ENCODE peak calls at places on chromosomes 1 and 21, in nine cellular contexts. W is left ventricle myocardium inferior, D is mammary epithelial cell, G is astrocyte of the spinal cord, J is brain microvascular endothelial cell, B is HepG2, C is NB4, L is AG04450, U is fibroblast of pulmonary artery. R is an unnamed sample.

GRCh38 chr1:25197982-25198681 is 34.2 kb downstream of the SYF2 start:
- DNase-seq in B (peak; percentile 82), C (peak; percentile 80), J (no peak), U (peak; percentile 42), W (no peak), G (no peak), D (peak; percentile 60), L (no peak), R (no peak)

GRCh38 chr1:23514121-23514679 is 16.8 kb downstream of the E2F2 start:
- DNase-seq in J (no peak), B (no peak), L (no peak), G (no peak), U (no peak), D (no peak), C (no peak), W (no peak), R (no peak)

GRCh38 chr1:237005674-237006073 is 1.4 kb upstream of the MT1HL1 start:
- DNase-seq in D (no peak), U (no peak), C (no peak), J (no peak), G (no peak), B (no peak), W (no peak), L (no peak), R (no peak)

GRCh38 chr21:45862544-45863207 is 118.9 kb upstream of the COL6A1 start:
- DNase-seq in C (no peak), U (no peak), J (no peak), B (no peak), W (no peak), D (no peak), G (no peak), L (no peak), R (no peak)

GRCh38 chr1:235041201-235041600 is 87.4 kb downstream of the TOMM20 start:
- DNase-seq in U (no peak), J (no peak), C (peak; percentile 70), D (no peak), L (no peak), B (no peak), W (no peak), G (no peak), R (no peak)

GRCh38 chr1:184866991-184867788 is 107.1 kb downstream of the NIBAN1 start:
- DNase-seq in L (peak; percentile 81), W (no peak), C (peak; percentile 96), U (peak; percentile 98), B (no peak), J (peak; percentile 83), G (peak; percentile 98), D (peak; percentile 98), R (peak; percentile 47)

GRCh38 chr1:61079898-61080336 is 2.4 kb upstream of the NFIA start:
- DNase-seq in W (peak; percentile 85), J (peak; percentile 57), U (peak; percentile 95), G (peak; percentile 86), L (peak; percentile 34), D (peak; percentile 68), C (peak; percentile 78), B (peak; percentile 77), R (no peak)

GRCh38 chr1:42877380-42877779 is 31.0 kb downstream of the ZNF691 start:
- DNase-seq in W (no peak), L (no peak), U (no peak), B (no peak), D (no peak), C (no peak), G (no peak), J (no peak), R (no peak)

GRCh38 chr1:240658312-240658975 is 46.5 kb upstream of the GREM2 start:
- DNase-seq in C (no peak), B (no peak), L (peak; percentile 45), J (no peak), U (no peak), D (no peak), G (peak; percentile 32), W (no peak), R (no peak)

GRCh38 chr1:5125208-5125607 is 470.8 kb downstream of the AJAP1 start:
- DNase-seq in J (no peak), W (no peak), U (no peak), B (no peak), D (no peak), G (no peak), C (no peak), L (no peak), R (no peak)

GRCh38 chr1:5120559-5120958 is 466.1 kb downstream of the AJAP1 start:
- DNase-seq in J (no peak), D (no peak), C (no peak), U (no peak), W (no peak), G (no peak), L (no peak), B (no peak), R (no peak)

DNA sequence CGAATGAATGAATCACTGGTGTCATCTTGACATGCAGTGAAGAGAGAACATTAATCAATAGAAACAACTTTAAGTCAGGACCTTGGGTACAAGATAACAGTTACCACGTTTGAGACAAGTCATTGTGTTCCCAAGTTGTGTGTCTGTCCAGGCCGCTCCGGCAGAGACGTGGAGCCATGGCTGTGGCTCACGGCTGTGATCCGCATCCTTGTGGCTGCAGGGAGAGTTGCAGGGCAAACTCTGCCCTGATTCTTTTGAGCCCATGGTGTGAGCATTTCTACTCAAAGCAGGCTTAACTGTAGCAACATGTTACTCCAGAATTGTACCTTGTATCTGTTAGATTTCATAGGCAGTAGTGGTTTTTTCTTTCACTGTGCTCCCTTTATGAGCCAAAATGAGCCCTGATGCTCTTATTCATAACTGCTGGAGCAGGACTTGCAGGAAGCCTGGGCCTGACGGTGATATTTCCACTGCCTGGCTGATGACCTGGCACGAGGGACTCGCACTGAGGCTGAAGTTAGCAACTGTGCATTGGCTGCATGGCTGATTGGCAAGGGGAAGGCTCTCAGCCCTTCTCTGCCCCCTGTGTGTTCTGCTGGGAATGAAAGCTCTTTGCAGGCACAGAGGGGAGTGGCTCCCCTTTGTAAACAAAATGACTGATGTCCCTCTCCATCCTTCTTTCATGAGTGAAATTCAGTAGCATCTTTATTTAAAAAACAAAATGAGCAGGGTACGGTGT is 465.3 kb downstream of the AJAP1 start:
- DNase-seq in U (no peak), C (no peak), D (no peak), L (no peak), B (no peak), W (no peak), G (no peak), J (no peak), R (no peak)
- TF ChIP-seq CTCF in U (no peak), C (no peak), D (no peak), L (no peak), B (peak; percentile 17), W (no peak), G (no peak), J (no peak), R (no peak)

GRCh38 chr1:196059210-196059609 is 549.0 kb downstream of the KCNT2 start:
- DNase-seq in G (no peak), D (no peak), B (no peak), L (no peak), J (no peak), U (no peak), C (no peak), W (no peak), R (no peak)
- TF ChIP-seq CTCF in G (no peak), D (no peak), B (no peak), L (no peak), J (no peak), U (no peak), C (no peak), W (no peak), R (no peak)

DNA sequence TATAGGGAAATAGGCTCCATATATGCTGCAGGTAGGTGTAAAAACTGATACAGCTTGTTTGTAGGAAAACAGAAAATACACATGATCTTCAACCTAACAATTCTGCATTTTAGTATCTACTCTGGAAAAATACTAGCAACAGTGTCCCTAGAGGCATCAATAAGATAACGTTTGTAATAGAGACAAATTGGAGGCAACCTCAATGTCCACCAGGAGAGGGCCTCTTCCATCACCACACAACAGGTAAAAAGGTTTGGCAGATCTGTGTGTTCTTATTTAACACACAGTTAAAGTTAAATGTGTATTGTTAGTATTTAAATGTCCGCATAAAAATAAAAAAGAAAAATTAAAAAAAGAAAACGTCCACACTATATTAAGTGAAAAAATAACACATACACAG is 5.4 kb downstream of the EIF2D start:
- DNase-seq in L (no peak), G (no peak), J (peak; percentile 29), D (peak; percentile 44), W (no peak), B (peak; percentile 56), U (peak; percentile 49), C (peak; percentile 54), R (no peak)
- TF ChIP-seq CTCF in L (peak; percentile 63), G (peak; percentile 57), J (peak; percentile 78), D (peak; percentile 67), W (peak; percentile 24), B (peak; percentile 23), U (peak; percentile 59), C (peak; percentile 37), R (peak; percentile 45)

GRCh38 chr1:9352364-9353140 is 59.9 kb downstream of the SPSB1 start:
- DNase-seq in L (no peak), U (no peak), D (no peak), B (no peak), C (no peak), G (no peak), J (no peak), W (no peak), R (no peak)

GRCh38 chr1:9350960-9351359 is 58.3 kb downstream of the SPSB1 start:
- DNase-seq in G (no peak), W (no peak), C (no peak), D (no peak), B (no peak), J (no peak), L (no peak), U (no peak), R (no peak)

GRCh38 chr1:9351654-9352271 is 59.1 kb downstream of the SPSB1 start:
- DNase-seq in U (no peak), W (no peak), G (no peak), D (no peak), B (no peak), C (no peak), J (no peak), L (no peak), R (no peak)

GRCh38 chr1:9349331-9349851 is 56.7 kb downstream of the SPSB1 start:
- DNase-seq in W (no peak), C (no peak), D (no peak), J (no peak), U (no peak), B (no peak), G (no peak), L (no peak), R (no peak)

DNA sequence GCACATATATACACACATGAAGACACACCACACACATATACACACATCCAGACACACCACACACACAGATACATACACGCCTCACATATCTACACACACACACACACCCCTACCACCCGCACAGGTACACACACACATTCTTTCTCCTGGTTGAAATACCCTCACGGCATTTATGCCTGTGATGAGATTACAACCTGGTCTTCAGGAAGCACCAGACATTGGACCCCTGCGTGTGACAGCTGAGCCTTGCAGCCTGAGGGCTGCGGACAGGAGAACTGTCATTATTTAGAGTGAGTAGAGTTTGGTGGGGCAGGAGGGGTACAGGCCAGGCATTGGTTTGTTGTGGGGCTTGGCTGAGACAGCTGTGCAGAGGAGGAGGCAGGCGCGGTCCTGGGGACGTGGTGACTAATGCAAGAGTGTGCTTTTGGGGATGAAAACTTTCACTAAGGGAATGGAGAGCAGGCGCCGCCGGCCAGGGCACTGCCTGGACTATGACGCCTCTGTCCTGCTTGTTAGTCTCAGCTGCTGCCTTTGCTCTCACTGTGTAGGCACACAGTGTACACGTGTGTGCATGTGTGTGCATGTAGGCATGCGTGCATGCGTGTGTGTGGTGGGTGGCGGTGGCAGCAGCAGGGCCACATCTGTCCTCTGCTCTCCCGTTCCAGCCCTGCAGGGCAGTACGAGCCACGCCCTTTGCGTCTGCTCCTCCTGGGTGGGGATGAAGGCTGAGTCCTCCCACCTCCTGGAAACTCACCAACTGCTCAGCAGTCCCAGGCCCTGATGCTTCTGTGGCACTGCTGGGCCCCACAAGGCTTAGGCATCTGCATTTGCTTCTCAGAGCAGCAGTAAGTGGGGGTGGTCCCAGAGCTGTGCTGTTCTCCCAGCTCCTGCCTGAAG is 57.6 kb downstream of the SPSB1 start:
- DNase-seq in J (no peak), B (no peak), D (no peak), W (peak; percentile 51), G (peak; percentile 24), C (no peak), L (no peak), U (peak; percentile 41), R (no peak)
- TF ChIP-seq CTCF in J (no peak), B (no peak), D (no peak), W (no peak), G (no peak), C (no peak), L (no peak), U (no peak), R (no peak)